ENCODE peak calls at places on chromosomes 11 and 22, in six cellular contexts. J is cardiac fibroblast, P is left ventricle myocardium inferior, S is lower lobe of right lung, M is fibroblast of lung, W is stomach. A is an unnamed sample.

GRCh38 chr11:121652982-121653381 is 200.2 kb upstream of the SORL1-AS1 start:
- DNase-seq in J (peak), P (no peak), S (no peak), M (no peak), W (no peak), A (no peak)

GRCh38 chr11:111368285-111368560 is 10.9 kb downstream of the POU2AF1 start:
- DNase-seq in J (no peak), P (no peak), S (no peak), M (no peak), W (no peak), A (no peak)

GRCh38 chr11:108732395-108732794 is 67.5 kb downstream of the DDX10 start:
- DNase-seq in J (no peak), P (no peak), S (no peak), M (no peak), W (no peak), A (no peak)

GRCh38 chr22:21592422-21592821 is 24.9 kb downstream of the UBE2L3 start:
- DNase-seq in J (no peak), P (no peak), S (no peak), M (no peak), W (no peak), A (no peak)

GRCh38 chr11:71117311-71117710 is 135.1 kb downstream of the SHANK2 start:
- DNase-seq in J (no peak), P (no peak), S (no peak), M (no peak), W (no peak), A (no peak)

GRCh38 chr11:79152511-79152910 is 288.3 kb downstream of the TENM4 start:
- DNase-seq in J (no peak), P (no peak), S (no peak), M (no peak), W (no peak), A (no peak)

GRCh38 chr11:64078294-64078693 is 42.6 kb downstream of the FLRT1 start:
- DNase-seq in J (no peak), P (no peak), S (no peak), M (no peak), W (no peak), A (no peak)

GRCh38 chr11:451738-452137 is 1.7 kb downstream of the PTDSS2 start:
- DNase-seq in J (no peak), P (no peak), S (no peak), M (no peak), W (no peak), A (no peak)

GRCh38 chr11:128157423-128158298 is 429.7 kb downstream of the ETS1 start:
- DNase-seq in J (peak), P (no peak), S (no peak), M (peak), W (no peak), A (peak)

GRCh38 chr11:61961570-61962212 is 5.7 kb downstream of the FTH1 start:
- DNase-seq in J (peak), P (peak), S (no peak), M (peak), W (peak), A (peak)

GRCh38 chr11:62980133-62980760 is 4.5 kb downstream of the SLC22A6 start:
- DNase-seq in J (peak), P (no peak), S (no peak), M (peak), W (no peak), A (no peak)

GRCh38 chr22:33850724-33851123 is 69.6 kb downstream of the LARGE1 start:
- DNase-seq in J (no peak), P (no peak), S (no peak), M (no peak), W (no peak), A (no peak)

DNA sequence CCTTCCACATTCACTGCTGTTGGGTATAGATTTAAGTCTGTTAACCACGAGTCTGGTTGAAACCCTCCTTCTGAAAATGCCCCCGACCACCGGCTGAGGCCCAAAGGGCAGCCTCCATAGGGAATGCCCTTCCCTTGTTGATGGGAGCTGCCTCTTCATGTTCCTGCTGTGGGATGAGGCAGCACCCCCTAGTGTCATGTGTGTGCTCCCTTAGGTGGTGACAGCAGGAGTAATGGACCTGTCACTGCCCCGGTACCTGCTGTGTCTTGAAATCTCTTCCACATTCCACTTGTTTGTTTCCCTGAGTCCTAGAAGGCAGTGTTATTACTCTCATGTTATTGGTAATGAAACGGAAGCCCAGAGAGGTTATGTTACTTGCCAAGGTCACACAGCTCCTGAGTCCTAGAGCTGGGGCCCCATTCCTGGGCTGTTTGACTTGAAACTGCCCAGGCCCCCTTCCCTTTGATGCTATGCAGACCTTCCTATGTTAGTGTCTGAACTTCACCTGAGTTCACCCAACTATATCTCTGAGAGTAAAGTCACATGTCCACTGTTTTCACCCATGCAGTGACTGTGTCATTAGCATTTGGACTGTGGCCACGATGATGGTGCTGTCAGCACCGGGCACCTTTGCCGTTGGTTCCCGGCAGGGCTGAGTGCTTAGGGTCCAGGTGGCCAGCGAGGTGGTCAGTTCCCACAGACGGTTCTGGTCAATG is 234.3 kb downstream of the TBC1D22A start:
- DNase-seq in J (peak), P (no peak), S (no peak), M (no peak), W (no peak), A (no peak)
- TF ChIP-seq CTCF in J (peak), P (peak), S (no peak), M (no peak), W (no peak), A (peak)

GRCh38 chr11:86632499-86633269 is 39.7 kb downstream of the ME3 start:
- DNase-seq in J (peak), P (no peak), S (no peak), M (peak), W (no peak), A (no peak)
- TF ChIP-seq CTCF in J (peak), P (peak), S (peak), M (no peak), W (no peak), A (no peak)

DNA sequence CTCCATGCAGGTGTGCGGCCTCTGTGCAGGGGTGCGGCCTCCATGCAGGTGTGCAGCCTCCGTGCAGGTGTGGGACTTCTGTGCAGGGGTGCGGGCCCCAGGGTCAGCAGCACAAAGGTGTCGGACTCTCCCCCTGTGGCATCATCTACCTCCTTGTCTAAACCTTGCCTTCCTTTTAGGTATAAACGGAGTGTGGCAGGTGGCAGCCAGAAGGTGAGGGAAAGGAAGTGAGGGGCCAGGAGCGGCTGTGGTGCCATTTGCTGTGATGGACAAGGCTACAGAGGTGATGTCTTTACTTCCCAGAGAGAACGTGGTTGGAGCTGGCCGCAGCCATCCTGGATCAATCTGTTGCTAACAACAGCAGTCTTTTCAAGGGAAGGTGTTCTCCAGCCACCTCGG is 9.1 kb downstream of the GAL start:
- DNase-seq in J (no peak), P (no peak), S (no peak), M (no peak), W (no peak), A (no peak)
- TF ChIP-seq CTCF in J (no peak), P (no peak), S (no peak), M (no peak), W (no peak), A (no peak)

DNA sequence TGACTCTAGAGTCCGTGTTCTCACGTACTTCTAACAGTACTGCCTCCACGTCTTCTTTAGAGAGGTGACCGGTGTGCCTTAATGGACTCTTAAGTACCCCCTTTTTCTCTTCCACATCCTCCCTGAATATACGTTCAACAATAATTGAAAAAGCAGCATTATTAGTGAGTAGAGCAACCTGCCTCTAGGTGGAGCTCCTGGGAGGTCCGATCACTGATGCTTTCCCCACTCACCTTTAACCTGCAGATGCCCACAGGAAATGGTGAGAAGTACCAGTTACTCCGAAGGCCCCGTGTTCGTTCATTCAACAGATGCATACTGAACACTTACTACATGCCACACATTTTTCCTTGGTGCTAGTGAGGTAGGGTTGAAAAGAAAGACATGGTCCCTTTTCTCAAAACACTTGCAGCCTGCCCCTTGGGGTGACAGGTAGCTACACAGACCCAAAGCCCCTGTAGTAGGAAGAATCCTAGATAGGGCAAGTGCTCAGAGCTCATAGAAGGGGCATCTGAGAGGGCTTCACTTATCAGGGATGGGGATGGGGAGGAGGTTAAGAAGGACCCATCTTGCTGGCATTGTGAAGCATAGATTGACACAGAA is 72.7 kb downstream of the FEZ1 start:
- DNase-seq in J (no peak), P (no peak), S (no peak), M (no peak), W (no peak), A (peak)
- TF ChIP-seq CTCF in J (peak), P (peak), S (peak), M (peak), W (no peak), A (peak)

GRCh38 chr11:28674432-28675076 is 566.4 kb downstream of the METTL15 start:
- DNase-seq in J (peak), P (no peak), S (no peak), M (peak), W (no peak), A (no peak)
- TF ChIP-seq CTCF in J (peak), P (peak), S (no peak), M (peak), W (no peak), A (no peak)

DNA sequence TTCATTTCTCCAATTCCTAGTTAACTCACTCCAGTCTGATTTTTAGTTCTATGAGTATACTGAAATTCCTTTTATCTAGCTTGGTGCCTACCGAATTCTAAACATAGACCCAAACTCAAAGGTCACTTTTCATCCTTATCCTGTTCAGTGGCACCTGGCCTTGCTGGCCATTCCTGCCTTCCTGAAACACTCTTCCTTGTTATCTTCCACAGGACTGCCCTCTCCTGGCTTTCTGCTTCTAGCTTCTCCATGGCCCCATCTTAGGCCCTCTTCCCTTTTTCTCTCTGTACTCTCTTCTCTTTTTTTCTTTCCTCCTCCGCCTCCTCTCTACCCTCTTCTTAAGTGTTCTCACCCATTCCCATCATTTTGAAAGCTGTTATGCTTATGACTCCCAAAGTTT is 87.3 kb downstream of the WNT11 start:
- DNase-seq in J (no peak), P (no peak), S (no peak), M (no peak), W (no peak), A (no peak)
- TF ChIP-seq CTCF in J (no peak), P (no peak), S (no peak), M (no peak), W (no peak), A (no peak)

GRCh38 chr22:17629646-17630045 is 1.1 kb upstream of the ATP6V1E1 start:
- DNase-seq in J (no peak), P (no peak), S (no peak), M (no peak), W (no peak), A (no peak)

GRCh38 chr22:17631076-17631565 is 2.6 kb upstream of the ATP6V1E1 start:
- DNase-seq in J (no peak), P (no peak), S (no peak), M (no peak), W (no peak), A (no peak)

GRCh38 chr22:17634696-17635095 is 3.9 kb upstream of the BCL2L13 start:
- DNase-seq in J (peak), P (no peak), S (no peak), M (no peak), W (no peak), A (no peak)

GRCh38 chr22:17633998-17634323 is 4.6 kb upstream of the BCL2L13 start:
- DNase-seq in J (no peak), P (no peak), S (no peak), M (no peak), W (no peak), A (no peak)

GRCh38 chr22:17633217-17633997 is 4.9 kb upstream of the ATP6V1E1 start:
- DNase-seq in J (peak), P (no peak), S (no peak), M (peak), W (no peak), A (no peak)
- TF ChIP-seq CTCF in J (no peak), P (no peak), S (no peak), M (no peak), W (no peak), A (no peak)

GRCh38 chr11:60658409-60658808 is 41.0 kb upstream of the MS4A8 start:
- DNase-seq in J (no peak), P (no peak), S (no peak), M (no peak), W (peak), A (no peak)

DNA sequence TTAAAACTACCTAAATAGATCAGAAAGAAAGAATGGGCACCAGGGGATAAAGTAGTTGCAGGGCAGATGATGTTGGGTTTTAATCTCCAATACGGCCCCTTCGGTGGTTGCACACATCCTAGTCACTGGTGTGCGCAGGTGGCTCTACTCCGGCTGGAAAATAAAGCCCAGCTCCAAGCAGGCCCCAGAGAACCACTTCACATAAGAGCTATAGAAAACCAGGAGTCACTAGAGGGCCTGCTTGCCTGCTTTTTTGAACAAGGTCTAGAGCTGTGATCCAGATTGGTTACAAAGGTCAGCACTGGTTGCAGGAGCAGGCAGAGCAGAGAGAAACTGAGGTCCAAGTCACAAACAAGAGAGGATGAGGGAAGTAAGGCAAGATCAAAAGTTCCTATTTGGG is 41.5 kb upstream of the MS4A8 start:
- DNase-seq in J (no peak), P (no peak), S (no peak), M (no peak), W (peak), A (no peak)
- TF ChIP-seq CTCF in J (no peak), P (no peak), S (no peak), M (no peak), W (no peak), A (no peak)

GRCh38 chr11:123357990-123358827 is 71.9 kb upstream of the GRAMD1B start:
- DNase-seq in J (peak), P (peak), S (no peak), M (peak), W (no peak), A (peak)
- TF ChIP-seq CTCF in J (no peak), P (peak), S (no peak), M (no peak), W (no peak), A (peak)

DNA sequence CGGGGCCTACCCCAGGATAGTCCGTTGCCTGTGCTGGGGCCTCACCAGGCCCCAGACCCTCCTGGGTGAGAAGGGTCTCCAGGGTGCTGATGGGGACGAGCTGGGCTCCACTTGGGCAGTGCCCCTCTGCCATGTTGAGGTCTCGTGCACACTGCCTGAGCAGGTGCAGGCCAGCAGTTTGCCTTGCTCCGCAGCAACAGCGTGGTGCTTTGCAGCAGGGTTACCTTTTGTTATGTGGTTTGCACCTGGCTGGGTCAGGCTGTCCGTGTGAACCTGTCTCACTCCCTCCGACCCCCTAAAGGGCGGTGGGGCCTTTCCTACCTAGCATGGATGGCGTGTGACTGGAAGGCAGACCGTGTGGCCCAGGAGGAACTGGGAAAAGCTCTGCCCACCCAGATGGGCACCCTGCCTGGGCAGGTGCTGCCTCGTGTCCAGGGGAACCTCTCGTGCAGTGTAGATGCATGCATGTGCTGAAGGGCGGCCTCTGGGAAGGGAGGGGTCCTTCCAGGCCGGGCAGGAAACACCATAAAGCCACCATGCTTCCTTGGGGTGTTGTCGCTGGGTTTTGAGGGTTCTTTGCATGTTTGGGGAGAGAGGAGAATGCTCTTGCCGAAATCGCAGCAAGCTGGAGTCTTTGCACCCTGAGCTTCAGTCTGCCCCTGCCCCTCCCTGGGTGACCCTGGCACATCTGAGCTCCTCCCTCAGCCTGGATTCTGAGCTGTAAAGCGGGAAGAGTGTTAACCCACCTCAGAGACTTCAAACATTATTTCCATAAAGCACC is 75.4 kb upstream of the PPARA start:
- DNase-seq in J (peak), P (peak), S (peak), M (no peak), W (peak), A (no peak)
- TF ChIP-seq CTCF in J (no peak), P (no peak), S (no peak), M (no peak), W (no peak), A (no peak)